ENCODE peak calls at places on chromosomes 1 and 21, in nine cellular contexts. K is activated CD8-positive, alpha-beta memory T cell treated with anti-CD3 and anti-CD28 coated beads, Interleukin-2, amount 10 ng/mL, durations not matched to agents 7 days and 5 days; C is CD4-positive, CD25-positive, alpha-beta regulatory T cell; D is activated naive CD8-positive, alpha-beta T cell treated with anti-CD3 and anti-CD28 coated beads, Interleukin-2, amount 50 U/mL, for 24 hours; O is upper lobe of right lung; G is left lung; E is Right ventricle myocardium superior; J is IMR-90; H is activated T-cell treated with anti-CD3 and anti-CD28 coated beads, Interleukin-2, amount 50 U/mL, for 72 hours. F is an unnamed sample.

GRCh38 chr1:51664412-51665240 is 47.7 kb downstream of the OSBPL9 start:
- ATAC-seq in K (no peak), E (peak; percentile 61), H (no peak), O (peak; percentile 66), C (no peak), D (no peak), J (no peak), G (peak; percentile 76), F (no peak)

GRCh38 chr1:233719626-233720334 is 105.9 kb downstream of the KCNK1 start:
- ATAC-seq in K (no peak), H (no peak), J (no peak), O (peak; percentile 24), E (peak; percentile 63), G (no peak), C (no peak), D (no peak), F (no peak)

GRCh38 chr1:9340864-9341263 is 48.2 kb downstream of the SPSB1 start:
- ATAC-seq in K (no peak), H (no peak), J (no peak), G (no peak), D (no peak), E (peak; percentile 28), C (no peak), O (peak; percentile 59), F (no peak)

GRCh38 chr21:36756527-36756926 is 57.6 kb downstream of the SIM2 start:
- ATAC-seq in O (no peak), E (no peak), H (no peak), D (no peak), K (no peak), C (no peak), G (no peak), J (peak; percentile 28), F (no peak)

GRCh38 chr1:234911787-234912186 is 216.8 kb downstream of the TOMM20 start:
- ATAC-seq in H (peak; percentile 38), O (peak; percentile 43), E (no peak), G (no peak), C (peak; percentile 74), K (peak; percentile 76), D (peak; percentile 57), J (no peak), F (no peak)

GRCh38 chr1:2228684-2229031 is 539 bp downstream of the SKI start:
- ATAC-seq in O (no peak), H (no peak), C (no peak), D (no peak), K (no peak), E (no peak), J (no peak), G (no peak), F (no peak)

GRCh38 chr1:193581338-193581737 is 394.9 kb upstream of the B3GALT2 start:
- ATAC-seq in C (no peak), E (peak; percentile 95), O (no peak), G (no peak), K (no peak), H (no peak), D (no peak), J (no peak), F (no peak)

GRCh38 chr1:112803906-112804762 is 89.0 kb upstream of the PPM1J start:
- ATAC-seq in O (peak; percentile 92), J (peak; percentile 96), K (peak; percentile 89), E (peak; percentile 91), C (no peak), H (peak; percentile 92), D (peak; percentile 92), G (peak; percentile 98), F (peak; percentile 92)

GRCh38 chr1:8061210-8061609 is 35.1 kb upstream of the ERRFI1 start:
- ATAC-seq in H (no peak), E (peak; percentile 51), G (peak; percentile 88), J (peak; percentile 88), C (no peak), O (peak; percentile 91), K (no peak), D (no peak), F (no peak)

GRCh38 chr1:228149341-228150020 is at the start of gene GJC2:
- ATAC-seq in J (peak; percentile 54), O (peak; percentile 37), D (no peak), H (no peak), G (peak; percentile 43), K (no peak), C (no peak), E (peak; percentile 61), F (peak; percentile 5)

GRCh38 chr1:24584103-24584764 is 28.3 kb downstream of the NCMAP start:
- ATAC-seq in G (peak; percentile 71), O (peak; percentile 65), D (no peak), C (no peak), K (no peak), E (peak; percentile 86), H (no peak), J (no peak), F (no peak)

GRCh38 chr1:37765937-37766664 is 1.2 kb upstream of the EPHA10 start:
- ATAC-seq in D (peak; percentile 87), C (no peak), O (no peak), G (no peak), K (no peak), E (no peak), J (no peak), H (peak; percentile 83), F (peak; percentile 83)

GRCh38 chr21:45294509-45295291 is 7.0 kb upstream of the POFUT2 start:
- ATAC-seq in D (no peak), H (no peak), K (no peak), C (no peak), O (peak; percentile 52), J (peak; percentile 81), G (peak; percentile 61), E (peak; percentile 64), F (no peak)

GRCh38 chr1:63547621-63548294 is 24.4 kb downstream of the EFCAB7 start:
- ATAC-seq in D (no peak), H (no peak), O (no peak), G (no peak), E (peak; percentile 49), J (no peak), C (no peak), K (no peak), F (no peak)

GRCh38 chr1:54301494-54301893 is 101.5 kb downstream of the MRPL37 start:
- ATAC-seq in D (peak; percentile 63), H (no peak), C (no peak), O (no peak), J (no peak), G (no peak), K (no peak), E (no peak), F (no peak)

GRCh38 chr1:222815367-222815765 is 527 bp downstream of the DISP1 start:
- ATAC-seq in K (no peak), O (no peak), E (no peak), J (no peak), G (no peak), C (no peak), D (no peak), H (peak; percentile 83), F (no peak)

GRCh38 chr1:247008406-247008799 is 546 bp upstream of the ZNF695 start:
- ATAC-seq in O (no peak), C (no peak), H (no peak), E (no peak), K (no peak), D (no peak), J (no peak), G (no peak), F (no peak)

GRCh38 chr1:65168867-65169266 is 20.9 kb downstream of the AK4 start:
- ATAC-seq in H (no peak), E (no peak), O (no peak), D (no peak), G (no peak), J (no peak), C (no peak), K (no peak), F (no peak)

GRCh38 chr1:46489169-46489637 is 433 bp upstream of the DMBX1 start:
- ATAC-seq in K (peak; percentile 29), O (peak; percentile 20), J (no peak), C (no peak), D (no peak), H (peak; percentile 59), E (no peak), G (peak; percentile 52), F (peak; percentile 48)

GRCh38 chr1:64925594-64925993 is 40.8 kb downstream of the JAK1 start:
- ATAC-seq in C (no peak), H (no peak), K (no peak), D (no peak), J (no peak), G (no peak), E (no peak), O (no peak), F (no peak)

GRCh38 chr1:156006666-156007376 is 13.9 kb downstream of the SSR2 start:
- ATAC-seq in H (no peak), C (no peak), O (no peak), G (no peak), E (no peak), D (no peak), J (peak; percentile 41), K (no peak), F (no peak)

GRCh38 chr1:201090536-201090935 is 21.7 kb downstream of the CACNA1S start:
- ATAC-seq in H (no peak), G (no peak), J (no peak), K (no peak), C (no peak), D (no peak), O (no peak), E (no peak), F (no peak)

GRCh38 chr1:77538956-77539509 is 143.4 kb downstream of the ZZZ3 start:
- ATAC-seq in D (no peak), E (peak; percentile 70), H (no peak), K (no peak), O (peak; percentile 46), G (peak; percentile 57), J (peak; percentile 78), C (no peak), F (no peak)

GRCh38 chr1:161068306-161069200 is 1.1 kb downstream of the ARHGAP30 start:
- ATAC-seq in J (no peak), D (peak; percentile 83), K (peak; percentile 73), H (peak; percentile 71), E (peak; percentile 79), O (peak; percentile 85), G (peak; percentile 83), C (peak; percentile 69), F (peak; percentile 68)

GRCh38 chr1:26156285-26157038 is 2.4 kb upstream of the FAM110D start:
- ATAC-seq in D (no peak), K (peak; percentile 9), J (no peak), G (peak; percentile 17), E (no peak), C (no peak), O (peak; percentile 8), H (no peak), F (no peak)

F was measured in activated T-helper 17 cell treated with anti-CD3 and anti-CD28 coated beads, Interleukin-2, amount 50 U/mL, for 72 hours.